ENCODE peak calls at places on chromosome 21, in eight cellular contexts. M is AG09319; X is HCT116; B is CD4-positive, alpha-beta T cell; D is body of pancreas; U is testis; F is hippocampal formation; J is NCI-H345. P is an unnamed sample.
A peak's percentile ranks its signal among the peaks of the same experiment; 100 is the strongest.

GRCh38 chr21:42021751-42022430 is 11.7 kb upstream of the ZBTB21 start:
- DNase-seq in M (no peak), X (no peak), B (no peak), D (peak; percentile 49), U (no peak), F (peak; percentile 2), J (peak; percentile 91), P (no peak)

GRCh38 chr21:21715286-21715969 is 717.2 kb downstream of the NCAM2 start:
- DNase-seq in M (no peak), X (no peak), B (no peak), D (no peak), U (no peak), F (no peak), J (no peak), P (no peak)

GRCh38 chr21:25895565-25896205 is 160.9 kb downstream of the GABPA start:
- DNase-seq in M (no peak), X (no peak), B (no peak), D (no peak), U (no peak), F (peak; percentile 76), J (peak; percentile 23), P (no peak)

GRCh38 chr21:32414579-32415358 is 2.3 kb downstream of the EVA1C start:
- DNase-seq in M (no peak), X (no peak), B (no peak), D (no peak), U (peak; percentile 35), F (peak; percentile 59), J (no peak), P (no peak)

GRCh38 chr21:17660862-17661261 is 48.2 kb upstream of the BTG3 start:
- DNase-seq in M (no peak), X (no peak), B (no peak), D (peak; percentile 60), U (no peak), F (peak; percentile 31), J (no peak), P (no peak)

GRCh38 chr21:35730325-35730724 is 330.0 kb downstream of the SETD4 start:
- DNase-seq in M (no peak), X (no peak), B (no peak), D (no peak), U (no peak), F (no peak), J (no peak), P (no peak)

GRCh38 chr21:39204134-39204533 is 20.9 kb upstream of the PSMG1 start:
- DNase-seq in M (no peak), X (no peak), B (no peak), D (no peak), U (no peak), F (no peak), J (no peak), P (no peak)

GRCh38 chr21:33088384-33088783 is 18.4 kb downstream of the OLIG1 start:
- DNase-seq in M (no peak), X (no peak), B (no peak), D (no peak), U (no peak), F (no peak), J (no peak), P (no peak)

GRCh38 chr21:44371596-44371995 is 18.2 kb downstream of the TRPM2 start:
- DNase-seq in M (no peak), X (no peak), B (no peak), D (no peak), U (no peak), F (no peak), J (no peak), P (no peak)

GRCh38 chr21:25857308-25858099 is 122.7 kb downstream of the GABPA start:
- DNase-seq in M (no peak), X (no peak), B (no peak), D (no peak), U (no peak), F (peak; percentile 14), J (no peak), P (no peak)

GRCh38 chr21:43585924-43586411 is 73.3 kb downstream of the HSF2BP start:
- DNase-seq in M (peak; percentile 95), X (peak; percentile 61), B (no peak), D (peak; percentile 89), U (peak; percentile 83), F (no peak), J (no peak), P (peak; percentile 85)

GRCh38 chr21:25997788-25998611 is 172.6 kb downstream of the APP start:
- DNase-seq in M (no peak), X (peak; percentile 65), B (no peak), D (peak; percentile 90), U (peak; percentile 63), F (peak; percentile 93), J (peak; percentile 99), P (no peak)

GRCh38 chr21:38841472-38841871 is 35.7 kb downstream of the ETS2 start:
- DNase-seq in M (no peak), X (no peak), B (no peak), D (no peak), U (no peak), F (no peak), J (no peak), P (no peak)

P was measured in lung.